ENCODE peak calls at places on chromosome 19, in seven cellular contexts. One of them, this sample, is unnamed.

GRCh38 chr19:45598267-45599011 is 3.6 kb downstream of the GPR4 start:
- DNase-seq in K562: no peak
- DNase-seq in right cardiac atrium: no peak
- DNase-seq in choroid plexus epithelial cell: peak
- DNase-seq in fibroblast of lung: no peak
- DNase-seq in adrenal gland: no peak
- DNase-seq in breast epithelium: no peak
- DNase-seq in this sample: no peak

GRCh38 chr19:41701401-41702075 is 6.9 kb upstream of the CEACAM5 start:
- DNase-seq in K562: peak
- DNase-seq in right cardiac atrium: no peak
- DNase-seq in choroid plexus epithelial cell: no peak
- DNase-seq in fibroblast of lung: no peak
- DNase-seq in adrenal gland: no peak
- DNase-seq in breast epithelium: no peak
- DNase-seq in this sample: peak

GRCh38 chr19:18419699-18420460 is 682 bp downstream of the SSBP4 start:
- DNase-seq in K562: peak
- DNase-seq in right cardiac atrium: no peak
- DNase-seq in choroid plexus epithelial cell: no peak
- DNase-seq in fibroblast of lung: no peak
- DNase-seq in adrenal gland: peak
- DNase-seq in breast epithelium: no peak
- DNase-seq in this sample: no peak

GRCh38 chr19:17105548-17105947 is 30.0 kb downstream of the MYO9B start:
- DNase-seq in K562: no peak
- DNase-seq in right cardiac atrium: no peak
- DNase-seq in choroid plexus epithelial cell: no peak
- DNase-seq in fibroblast of lung: no peak
- DNase-seq in adrenal gland: no peak
- DNase-seq in breast epithelium: no peak
- DNase-seq in this sample: no peak

GRCh38 chr19:3175761-3176714 is 2.5 kb upstream of the S1PR4 start:
- DNase-seq in K562: no peak
- DNase-seq in right cardiac atrium: no peak
- DNase-seq in choroid plexus epithelial cell: peak
- DNase-seq in fibroblast of lung: peak
- DNase-seq in adrenal gland: no peak
- DNase-seq in breast epithelium: peak
- DNase-seq in this sample: no peak

GRCh38 chr19:18194554-18195238 is 1.7 kb downstream of the MPV17L2 start:
- DNase-seq in K562: peak
- DNase-seq in right cardiac atrium: peak
- DNase-seq in choroid plexus epithelial cell: peak
- DNase-seq in fibroblast of lung: peak
- DNase-seq in adrenal gland: peak
- DNase-seq in breast epithelium: peak
- DNase-seq in this sample: no peak

GRCh38 chr19:33300016-33300981 is 2.0 kb downstream of the CEBPA start:
- DNase-seq in K562: no peak
- DNase-seq in right cardiac atrium: peak
- DNase-seq in choroid plexus epithelial cell: no peak
- DNase-seq in fibroblast of lung: no peak
- DNase-seq in adrenal gland: no peak
- DNase-seq in breast epithelium: no peak
- DNase-seq in this sample: no peak

GRCh38 chr19:917323-918151 is at the start of gene KISS1R:
- DNase-seq in K562: peak
- DNase-seq in right cardiac atrium: no peak
- DNase-seq in choroid plexus epithelial cell: no peak
- DNase-seq in fibroblast of lung: no peak
- DNase-seq in adrenal gland: no peak
- DNase-seq in breast epithelium: no peak
- DNase-seq in this sample: no peak

GRCh38 chr19:7489609-7490044 is 792 bp upstream of the PEX11G start:
- DNase-seq in K562: peak
- DNase-seq in right cardiac atrium: no peak
- DNase-seq in choroid plexus epithelial cell: no peak
- DNase-seq in fibroblast of lung: no peak
- DNase-seq in adrenal gland: no peak
- DNase-seq in breast epithelium: no peak
- DNase-seq in this sample: no peak
- H3K4me3 ChIP-seq in K562: no peak
- H3K4me3 ChIP-seq in right cardiac atrium: no peak
- H3K4me3 ChIP-seq in choroid plexus epithelial cell: no peak
- H3K4me3 ChIP-seq in fibroblast of lung: no peak
- H3K4me3 ChIP-seq in adrenal gland: no peak
- H3K4me3 ChIP-seq in breast epithelium: no peak
- H3K4me3 ChIP-seq in this sample: peak

GRCh38 chr19:10625003-10625761 is at the start of gene SLC44A2:
- DNase-seq in K562: no peak
- DNase-seq in right cardiac atrium: peak
- DNase-seq in choroid plexus epithelial cell: peak
- DNase-seq in fibroblast of lung: peak
- DNase-seq in adrenal gland: peak
- DNase-seq in breast epithelium: peak
- DNase-seq in this sample: no peak
- H3K4me3 ChIP-seq in K562: no peak
- H3K4me3 ChIP-seq in right cardiac atrium: peak
- H3K4me3 ChIP-seq in choroid plexus epithelial cell: peak
- H3K4me3 ChIP-seq in fibroblast of lung: peak
- H3K4me3 ChIP-seq in adrenal gland: no peak
- H3K4me3 ChIP-seq in breast epithelium: peak
- H3K4me3 ChIP-seq in this sample: peak

DNA sequence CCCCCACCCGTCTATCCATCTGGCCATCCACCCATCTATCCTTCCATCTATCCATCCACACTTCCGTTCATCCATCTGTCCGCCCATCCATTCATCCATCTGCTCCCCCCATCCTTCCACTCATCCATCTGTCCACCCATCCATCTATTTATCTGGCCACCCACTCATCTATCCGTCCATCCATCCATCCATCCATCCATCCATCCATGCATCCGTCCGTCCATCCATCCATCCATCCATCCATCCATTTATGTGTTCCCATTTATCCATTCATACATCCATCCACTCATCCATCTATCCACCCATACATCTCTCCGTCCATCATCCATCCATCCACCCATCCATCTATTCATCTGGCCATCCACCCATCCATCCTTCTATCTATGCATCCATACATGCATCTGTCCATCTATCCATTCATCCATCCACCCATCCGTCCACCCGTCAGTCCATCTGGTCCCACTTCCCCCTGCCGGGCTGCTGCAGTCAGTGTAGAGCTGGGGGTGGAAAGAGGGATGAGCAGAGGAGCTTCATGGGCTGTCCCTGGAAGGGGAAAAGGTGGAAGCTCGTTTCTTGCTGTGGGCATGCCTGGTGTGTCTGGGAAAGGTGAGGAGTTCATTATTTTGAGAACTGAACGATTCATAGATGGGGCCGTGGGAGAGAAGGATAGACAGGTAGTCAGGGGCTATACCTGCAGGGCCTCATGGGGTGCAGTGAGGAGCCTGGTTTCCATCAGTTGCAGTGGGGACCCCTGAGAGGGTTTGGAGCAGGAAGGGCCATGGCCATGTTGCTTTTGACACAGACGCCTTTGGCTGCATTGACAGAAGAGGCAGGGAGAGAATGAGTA is 842 bp downstream of the HSD11B1L start:
- DNase-seq in K562: no peak
- DNase-seq in right cardiac atrium: no peak
- DNase-seq in choroid plexus epithelial cell: no peak
- DNase-seq in fibroblast of lung: no peak
- DNase-seq in adrenal gland: peak
- DNase-seq in breast epithelium: no peak
- DNase-seq in this sample: no peak
- H3K4me3 ChIP-seq in K562: peak
- H3K4me3 ChIP-seq in right cardiac atrium: peak
- H3K4me3 ChIP-seq in choroid plexus epithelial cell: peak
- H3K4me3 ChIP-seq in fibroblast of lung: peak
- H3K4me3 ChIP-seq in adrenal gland: no peak
- H3K4me3 ChIP-seq in breast epithelium: peak
- H3K4me3 ChIP-seq in this sample: peak

GRCh38 chr19:46625731-46626130 is 842 bp upstream of the PTGIR start:
- DNase-seq in K562: no peak
- DNase-seq in right cardiac atrium: no peak
- DNase-seq in choroid plexus epithelial cell: no peak
- DNase-seq in fibroblast of lung: no peak
- DNase-seq in adrenal gland: no peak
- DNase-seq in breast epithelium: no peak
- DNase-seq in this sample: no peak
- H3K4me3 ChIP-seq in K562: no peak
- H3K4me3 ChIP-seq in right cardiac atrium: no peak
- H3K4me3 ChIP-seq in choroid plexus epithelial cell: no peak
- H3K4me3 ChIP-seq in fibroblast of lung: no peak
- H3K4me3 ChIP-seq in adrenal gland: no peak
- H3K4me3 ChIP-seq in breast epithelium: no peak
- H3K4me3 ChIP-seq in this sample: no peak

GRCh38 chr19:13979224-13979623 is 26.9 kb downstream of the RFX1 start:
- DNase-seq in K562: no peak
- DNase-seq in right cardiac atrium: no peak
- DNase-seq in choroid plexus epithelial cell: no peak
- DNase-seq in fibroblast of lung: no peak
- DNase-seq in adrenal gland: no peak
- DNase-seq in breast epithelium: no peak
- DNase-seq in this sample: no peak
- H3K4me3 ChIP-seq in K562: no peak
- H3K4me3 ChIP-seq in right cardiac atrium: peak
- H3K4me3 ChIP-seq in choroid plexus epithelial cell: peak
- H3K4me3 ChIP-seq in fibroblast of lung: no peak
- H3K4me3 ChIP-seq in adrenal gland: no peak
- H3K4me3 ChIP-seq in breast epithelium: peak
- H3K4me3 ChIP-seq in this sample: peak

DNA sequence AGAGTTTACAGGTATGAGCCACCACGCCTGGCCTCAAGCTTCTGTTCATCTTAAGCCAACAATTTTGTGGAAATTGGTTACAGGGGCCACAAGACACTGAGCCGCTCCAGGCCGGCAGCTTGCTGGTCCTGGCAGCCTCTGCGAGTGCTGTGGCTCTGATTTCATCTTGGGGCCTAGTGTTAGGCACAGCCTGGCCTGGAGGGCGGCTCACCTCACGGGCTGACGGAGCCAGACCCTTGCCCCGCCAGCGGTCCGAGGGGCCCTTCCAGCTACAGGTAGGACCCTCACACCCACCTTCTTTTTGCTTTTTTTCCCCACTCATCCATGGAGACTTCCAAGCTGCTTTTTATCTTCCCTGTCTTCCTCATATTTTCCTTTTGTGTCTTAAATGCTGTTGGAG is 8.6 kb downstream of the ZNF544 start:
- DNase-seq in K562: no peak
- DNase-seq in right cardiac atrium: no peak
- DNase-seq in choroid plexus epithelial cell: no peak
- DNase-seq in fibroblast of lung: no peak
- DNase-seq in adrenal gland: no peak
- DNase-seq in breast epithelium: no peak
- DNase-seq in this sample: no peak
- H3K4me3 ChIP-seq in K562: no peak
- H3K4me3 ChIP-seq in right cardiac atrium: no peak
- H3K4me3 ChIP-seq in choroid plexus epithelial cell: no peak
- H3K4me3 ChIP-seq in fibroblast of lung: no peak
- H3K4me3 ChIP-seq in adrenal gland: no peak
- H3K4me3 ChIP-seq in breast epithelium: no peak
- H3K4me3 ChIP-seq in this sample: no peak

GRCh38 chr19:9535934-9536333 is 2.5 kb downstream of the ZNF426 start:
- DNase-seq in K562: no peak
- DNase-seq in right cardiac atrium: no peak
- DNase-seq in choroid plexus epithelial cell: no peak
- DNase-seq in fibroblast of lung: no peak
- DNase-seq in adrenal gland: no peak
- DNase-seq in breast epithelium: no peak
- DNase-seq in this sample: no peak
- H3K4me3 ChIP-seq in K562: no peak
- H3K4me3 ChIP-seq in right cardiac atrium: no peak
- H3K4me3 ChIP-seq in choroid plexus epithelial cell: no peak
- H3K4me3 ChIP-seq in fibroblast of lung: no peak
- H3K4me3 ChIP-seq in adrenal gland: no peak
- H3K4me3 ChIP-seq in breast epithelium: no peak
- H3K4me3 ChIP-seq in this sample: no peak

GRCh38 chr19:58556633-58557252 is 1.7 kb downstream of the UBE2M start:
- DNase-seq in K562: no peak
- DNase-seq in right cardiac atrium: no peak
- DNase-seq in choroid plexus epithelial cell: no peak
- DNase-seq in fibroblast of lung: no peak
- DNase-seq in adrenal gland: no peak
- DNase-seq in breast epithelium: no peak
- DNase-seq in this sample: no peak
- H3K4me3 ChIP-seq in K562: peak
- H3K4me3 ChIP-seq in right cardiac atrium: no peak
- H3K4me3 ChIP-seq in choroid plexus epithelial cell: peak
- H3K4me3 ChIP-seq in fibroblast of lung: peak
- H3K4me3 ChIP-seq in adrenal gland: no peak
- H3K4me3 ChIP-seq in breast epithelium: peak
- H3K4me3 ChIP-seq in this sample: peak

DNA sequence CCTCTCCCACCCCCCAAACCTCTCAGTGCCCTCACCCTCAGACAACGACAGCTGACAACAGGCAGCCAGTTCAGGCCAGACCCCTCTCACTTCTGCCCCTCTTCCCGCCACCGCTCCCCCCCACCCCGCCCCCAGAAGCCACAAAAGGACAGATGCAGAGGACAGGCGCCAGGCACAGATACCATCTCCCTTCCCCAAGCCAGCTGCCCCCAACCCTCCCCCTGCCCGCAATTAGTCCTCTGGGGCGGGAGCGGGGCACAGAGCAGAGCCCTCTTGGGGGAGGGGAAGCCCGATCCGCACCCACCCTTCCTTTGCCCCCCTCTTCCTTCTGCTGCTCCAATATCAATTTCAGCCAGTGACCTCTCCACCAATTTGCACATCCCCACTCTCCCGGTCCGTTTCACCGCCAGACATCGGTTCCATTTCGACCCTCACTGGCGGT is 585 bp upstream of the SHD start:
- DNase-seq in K562: no peak
- DNase-seq in right cardiac atrium: no peak
- DNase-seq in choroid plexus epithelial cell: no peak
- DNase-seq in fibroblast of lung: no peak
- DNase-seq in adrenal gland: no peak
- DNase-seq in breast epithelium: no peak
- DNase-seq in this sample: no peak
- H3K4me3 ChIP-seq in K562: no peak
- H3K4me3 ChIP-seq in right cardiac atrium: peak
- H3K4me3 ChIP-seq in choroid plexus epithelial cell: no peak
- H3K4me3 ChIP-seq in fibroblast of lung: no peak
- H3K4me3 ChIP-seq in adrenal gland: no peak
- H3K4me3 ChIP-seq in breast epithelium: no peak
- H3K4me3 ChIP-seq in this sample: no peak